ENCODE peak calls at places on chromosomes 2 and 18, in four cellular contexts. One of them, this sample, is unnamed.

GRCh38 chr2:11556101-11556806 is 22.4 kb downstream of the GREB1 start:
- DNase-seq in H1: no peak
- DNase-seq in K562: no peak
- DNase-seq in HepG2: no peak
- DNase-seq in this sample: no peak

GRCh38 chr2:169979025-169979424 is 151.8 kb downstream of the UBR3 start:
- DNase-seq in HepG2: no peak
- DNase-seq in H1: no peak
- DNase-seq in K562: no peak
- DNase-seq in this sample: no peak

GRCh38 chr2:156982615-156983014 is 274.9 kb upstream of the GALNT5 start:
- DNase-seq in HepG2: no peak
- DNase-seq in K562: no peak
- DNase-seq in H1: no peak
- DNase-seq in this sample: no peak

GRCh38 chr2:23286031-23286764 is 98.8 kb upstream of the KLHL29 start:
- DNase-seq in K562: no peak
- DNase-seq in H1: no peak
- DNase-seq in HepG2: no peak
- DNase-seq in this sample: no peak

GRCh38 chr18:53946561-53946960 is 277.9 kb downstream of the MBD2 start:
- DNase-seq in K562: no peak
- DNase-seq in HepG2: no peak
- DNase-seq in H1: no peak
- DNase-seq in this sample: no peak

GRCh38 chr2:188517549-188518255 is 226.0 kb downstream of the GULP1 start:
- DNase-seq in H1: no peak
- DNase-seq in HepG2: no peak
- DNase-seq in K562: no peak
- DNase-seq in this sample: no peak

GRCh38 chr2:157439792-157440186 is 4.1 kb downstream of the CYTIP start:
- DNase-seq in K562: no peak
- DNase-seq in HepG2: no peak
- DNase-seq in H1: no peak
- DNase-seq in this sample: no peak

GRCh38 chr2:234631896-234632514 is 135.1 kb upstream of the ARL4C start:
- DNase-seq in HepG2: no peak
- DNase-seq in H1: peak; percentile 57
- DNase-seq in K562: no peak
- DNase-seq in this sample: peak; percentile 50

GRCh38 chr2:25201794-25202193 is 33.4 kb upstream of the POMC start:
- DNase-seq in K562: no peak
- DNase-seq in HepG2: no peak
- DNase-seq in H1: no peak
- DNase-seq in this sample: no peak

GRCh38 chr2:24568492-24568891 is 77.4 kb downstream of the NCOA1 start:
- DNase-seq in HepG2: no peak
- DNase-seq in H1: no peak
- DNase-seq in K562: no peak
- DNase-seq in this sample: no peak

GRCh38 chr2:199684168-199684567 is 166.8 kb downstream of the FTCDNL1 start:
- DNase-seq in K562: no peak
- DNase-seq in HepG2: no peak
- DNase-seq in H1: no peak
- DNase-seq in this sample: no peak

DNA sequence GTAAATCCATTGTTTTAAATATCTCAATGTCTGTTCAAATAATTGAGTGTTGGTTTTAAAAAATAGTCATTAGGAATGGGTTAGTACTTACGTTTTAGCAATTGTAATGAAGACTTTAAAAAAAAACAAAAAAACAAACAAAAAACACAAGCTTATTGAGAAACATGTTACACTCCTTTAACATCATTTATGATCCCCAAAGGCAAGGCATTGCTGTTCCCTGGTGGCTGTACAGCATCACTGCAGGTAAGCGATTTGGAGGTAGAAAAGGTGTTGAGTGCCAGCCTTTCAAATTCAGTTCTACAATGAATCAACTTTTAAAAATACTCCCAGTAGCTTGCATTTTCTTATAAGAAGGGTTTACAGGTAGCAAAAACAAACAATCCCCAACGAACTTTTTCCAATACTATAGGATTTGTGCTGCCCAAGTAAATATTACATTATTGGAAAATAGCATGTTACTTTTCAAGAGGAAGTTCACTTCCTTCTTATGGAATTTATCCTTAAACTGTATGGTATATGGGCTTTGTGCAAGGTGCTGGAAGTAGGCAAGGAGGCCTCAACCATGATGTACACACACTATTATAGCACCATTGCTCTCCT is 27.5 kb downstream of the CNRIP1 start:
- DNase-seq in H1: no peak
- DNase-seq in K562: peak; percentile 68
- DNase-seq in HepG2: peak; percentile 45
- DNase-seq in this sample: peak; percentile 8
- TF ChIP-seq YY1 in H1: no peak
- TF ChIP-seq YY1 in K562: no peak
- TF ChIP-seq YY1 in HepG2: no peak
- TF ChIP-seq YY1 in this sample: no peak

GRCh38 chr2:240759454-240759853 is 60.6 kb downstream of the KIF1A start:
- DNase-seq in K562: peak; percentile 9
- DNase-seq in H1: no peak
- DNase-seq in HepG2: no peak
- DNase-seq in this sample: no peak
- TF ChIP-seq YY1 in K562: no peak
- TF ChIP-seq YY1 in H1: no peak
- TF ChIP-seq YY1 in HepG2: no peak
- TF ChIP-seq YY1 in this sample: no peak

DNA sequence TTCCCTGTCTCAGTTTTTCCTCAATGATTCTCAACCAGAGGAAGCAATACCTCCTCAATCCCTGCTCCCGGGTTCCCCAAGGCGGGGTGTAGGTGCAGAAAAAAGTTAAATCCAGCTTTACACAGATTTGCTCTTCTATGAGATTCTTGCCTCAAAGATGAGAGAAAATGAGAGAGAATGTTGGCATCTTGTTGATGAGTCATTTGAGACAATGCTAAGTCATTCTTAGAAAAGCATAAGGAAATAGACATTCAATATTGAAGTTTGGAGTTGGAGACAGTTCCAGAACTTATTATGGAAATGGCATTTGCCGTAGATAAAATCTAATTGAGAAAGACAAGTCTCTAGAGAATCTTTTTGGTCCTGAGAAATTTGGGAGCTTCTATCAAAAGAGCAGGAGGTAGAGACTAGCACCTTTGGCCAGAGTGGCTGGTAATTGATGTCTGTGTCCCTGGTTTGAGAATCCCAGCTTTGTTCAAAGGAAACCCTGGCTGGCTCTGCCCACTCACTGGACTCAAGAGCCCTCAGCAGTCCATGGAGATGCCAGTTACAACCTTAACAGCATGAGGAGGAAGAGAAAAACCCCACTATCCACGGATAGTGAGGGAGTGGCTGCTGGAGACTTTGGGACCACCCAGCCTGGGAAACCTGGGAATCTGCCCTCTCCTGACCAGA is 181.2 kb downstream of the FAM124B start:
- DNase-seq in HepG2: no peak
- DNase-seq in H1: no peak
- DNase-seq in K562: no peak
- DNase-seq in this sample: no peak
- TF ChIP-seq YY1 in HepG2: no peak
- TF ChIP-seq YY1 in H1: no peak
- TF ChIP-seq YY1 in K562: no peak
- TF ChIP-seq YY1 in this sample: no peak

GRCh38 chr18:2988041-2988794 is 24.7 kb downstream of the LPIN2 start:
- DNase-seq in K562: no peak
- DNase-seq in H1: no peak
- DNase-seq in HepG2: no peak
- DNase-seq in this sample: no peak
- TF ChIP-seq YY1 in K562: no peak
- TF ChIP-seq YY1 in H1: no peak
- TF ChIP-seq YY1 in HepG2: no peak
- TF ChIP-seq YY1 in this sample: no peak

DNA sequence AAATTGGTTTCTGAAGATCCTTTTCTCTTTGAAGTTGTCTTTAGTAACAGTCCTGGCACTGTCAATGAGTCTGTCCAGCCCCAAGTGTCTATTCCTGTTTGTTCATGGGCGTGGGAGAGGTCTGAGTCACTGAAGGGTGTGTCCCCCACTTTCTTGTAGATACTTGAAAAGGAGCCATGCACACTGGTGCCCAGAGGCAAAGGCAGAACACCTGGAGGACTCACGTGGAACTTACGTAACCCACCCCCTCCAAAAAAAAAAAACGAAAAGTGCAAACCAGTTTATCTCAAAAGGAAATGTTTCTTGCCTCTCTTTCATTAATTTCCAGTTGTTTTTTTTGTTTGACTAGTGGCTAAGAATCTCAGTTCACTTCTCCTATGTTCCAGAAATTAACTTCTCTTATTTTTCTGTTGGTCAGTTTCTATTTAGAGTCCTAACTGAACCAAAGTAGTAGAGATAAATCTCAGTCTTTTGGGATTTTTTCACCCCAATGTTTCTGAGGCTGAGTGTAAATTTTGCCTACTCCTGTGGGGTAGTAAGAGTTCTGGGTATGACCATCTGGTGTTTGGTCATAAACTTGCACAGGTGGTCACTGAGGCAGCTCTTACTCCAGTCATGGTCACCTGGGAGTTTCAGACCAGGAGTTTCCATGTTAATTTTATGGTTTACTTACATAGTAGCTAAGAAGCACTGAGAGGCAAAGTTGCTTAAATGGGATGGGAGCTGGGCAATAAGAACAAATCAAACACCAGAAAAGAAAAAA is 54.9 kb downstream of the DSC3 start:
- DNase-seq in HepG2: no peak
- DNase-seq in K562: peak; percentile 88
- DNase-seq in H1: no peak
- DNase-seq in this sample: no peak
- TF ChIP-seq YY1 in HepG2: no peak
- TF ChIP-seq YY1 in K562: no peak
- TF ChIP-seq YY1 in H1: no peak
- TF ChIP-seq YY1 in this sample: no peak

GRCh38 chr2:26639685-26640240 is 1.4 kb downstream of the CIB4 start:
- DNase-seq in K562: no peak
- DNase-seq in H1: no peak
- DNase-seq in HepG2: no peak
- DNase-seq in this sample: no peak

GRCh38 chr2:26642437-26642836 is 1.3 kb upstream of the CIB4 start:
- DNase-seq in HepG2: no peak
- DNase-seq in H1: peak; percentile 37
- DNase-seq in K562: no peak
- DNase-seq in this sample: no peak

GRCh38 chr2:26637811-26638310 is 3.3 kb downstream of the CIB4 start:
- DNase-seq in HepG2: no peak
- DNase-seq in H1: no peak
- DNase-seq in K562: no peak
- DNase-seq in this sample: no peak

GRCh38 chr2:26640781-26641564 is at the start of gene CIB4:
- DNase-seq in HepG2: no peak
- DNase-seq in H1: peak; percentile 42
- DNase-seq in K562: no peak
- DNase-seq in this sample: no peak

GRCh38 chr2:26640331-26640745 is 828 bp downstream of the CIB4 start:
- DNase-seq in H1: no peak
- DNase-seq in K562: no peak
- DNase-seq in HepG2: peak; percentile 18
- DNase-seq in this sample: no peak
- TF ChIP-seq YY1 in H1: no peak
- TF ChIP-seq YY1 in K562: no peak
- TF ChIP-seq YY1 in HepG2: no peak
- TF ChIP-seq YY1 in this sample: no peak

GRCh38 chr2:10057231-10058107 is 14.1 kb downstream of the KLF11 start:
- DNase-seq in H1: peak; percentile 85
- DNase-seq in K562: peak; percentile 87
- DNase-seq in HepG2: peak; percentile 51
- DNase-seq in this sample: peak; percentile 74
- TF ChIP-seq YY1 in H1: peak; percentile 58
- TF ChIP-seq YY1 in K562: peak; percentile 66
- TF ChIP-seq YY1 in HepG2: no peak
- TF ChIP-seq YY1 in this sample: no peak

GRCh38 chr2:31366733-31367132 is 47.8 kb downstream of the XDH start:
- DNase-seq in HepG2: no peak
- DNase-seq in H1: no peak
- DNase-seq in K562: no peak
- DNase-seq in this sample: no peak

GRCh38 chr2:31365834-31366505 is 48.6 kb downstream of the XDH start:
- DNase-seq in K562: no peak
- DNase-seq in HepG2: no peak
- DNase-seq in H1: no peak
- DNase-seq in this sample: no peak

GRCh38 chr2:31373127-31373526 is 41.4 kb downstream of the XDH start:
- DNase-seq in H1: no peak
- DNase-seq in K562: no peak
- DNase-seq in HepG2: no peak
- DNase-seq in this sample: no peak

GRCh38 chr2:31372097-31372496 is 42.4 kb downstream of the XDH start:
- DNase-seq in K562: no peak
- DNase-seq in HepG2: no peak
- DNase-seq in H1: no peak
- DNase-seq in this sample: no peak

GRCh38 chr2:31371691-31372090 is 42.9 kb downstream of the XDH start:
- DNase-seq in K562: no peak
- DNase-seq in HepG2: no peak
- DNase-seq in H1: no peak
- DNase-seq in this sample: no peak
- TF ChIP-seq YY1 in K562: no peak
- TF ChIP-seq YY1 in HepG2: no peak
- TF ChIP-seq YY1 in H1: no peak
- TF ChIP-seq YY1 in this sample: no peak